ENCODE peak calls at places on chromosome 18, in nine cellular contexts. One of them, this sample, is unnamed.

GRCh38 chr18:22847392-22847791 is 85.7 kb upstream of the RBBP8 start:
- DNase-seq in left ventricle myocardium inferior: no peak
- DNase-seq in GM23248: peak
- DNase-seq in PC-3: no peak
- DNase-seq in A673: peak
- DNase-seq in uterus: no peak
- DNase-seq in IMR-90: peak
- DNase-seq in left lung: no peak
- DNase-seq in SJSA1: no peak
- DNase-seq in this sample: no peak

GRCh38 chr18:7904529-7904928 is 337.4 kb downstream of the PTPRM start:
- DNase-seq in left ventricle myocardium inferior: no peak
- DNase-seq in GM23248: peak
- DNase-seq in PC-3: peak
- DNase-seq in A673: no peak
- DNase-seq in uterus: no peak
- DNase-seq in IMR-90: peak
- DNase-seq in left lung: no peak
- DNase-seq in SJSA1: no peak
- DNase-seq in this sample: peak

GRCh38 chr18:50119363-50119762 is 75.6 kb downstream of the MYO5B start:
- DNase-seq in left ventricle myocardium inferior: no peak
- DNase-seq in GM23248: no peak
- DNase-seq in PC-3: no peak
- DNase-seq in A673: no peak
- DNase-seq in uterus: no peak
- DNase-seq in IMR-90: no peak
- DNase-seq in left lung: no peak
- DNase-seq in SJSA1: no peak
- DNase-seq in this sample: no peak

GRCh38 chr18:24968233-24968775 is 383.7 kb downstream of the ZNF521 start:
- DNase-seq in left ventricle myocardium inferior: no peak
- DNase-seq in GM23248: peak
- DNase-seq in PC-3: no peak
- DNase-seq in A673: no peak
- DNase-seq in uterus: no peak
- DNase-seq in IMR-90: peak
- DNase-seq in left lung: no peak
- DNase-seq in SJSA1: no peak
- DNase-seq in this sample: no peak

GRCh38 chr18:50559750-50560680 is at the start of gene MAPK4:
- DNase-seq in left ventricle myocardium inferior: peak
- DNase-seq in GM23248: peak
- DNase-seq in PC-3: no peak
- DNase-seq in A673: peak
- DNase-seq in uterus: peak
- DNase-seq in IMR-90: no peak
- DNase-seq in left lung: peak
- DNase-seq in SJSA1: no peak
- DNase-seq in this sample: no peak

GRCh38 chr18:69585696-69586095 is 185.0 kb downstream of the DOK6 start:
- DNase-seq in left ventricle myocardium inferior: no peak
- DNase-seq in GM23248: no peak
- DNase-seq in PC-3: no peak
- DNase-seq in A673: no peak
- DNase-seq in uterus: no peak
- DNase-seq in IMR-90: no peak
- DNase-seq in left lung: no peak
- DNase-seq in SJSA1: no peak
- DNase-seq in this sample: no peak

GRCh38 chr18:22032392-22032961 is 136.9 kb upstream of the GATA6 start:
- DNase-seq in left ventricle myocardium inferior: no peak
- DNase-seq in GM23248: peak
- DNase-seq in PC-3: peak
- DNase-seq in A673: peak
- DNase-seq in uterus: peak
- DNase-seq in IMR-90: peak
- DNase-seq in left lung: no peak
- DNase-seq in SJSA1: peak
- DNase-seq in this sample: peak

GRCh38 chr18:75538727-75539126 is 111.2 kb upstream of the SMIM21 start:
- DNase-seq in left ventricle myocardium inferior: no peak
- DNase-seq in GM23248: peak
- DNase-seq in PC-3: no peak
- DNase-seq in A673: no peak
- DNase-seq in uterus: no peak
- DNase-seq in IMR-90: peak
- DNase-seq in left lung: no peak
- DNase-seq in SJSA1: no peak
- DNase-seq in this sample: peak

GRCh38 chr18:42925036-42925435 is 190.4 kb downstream of the RIT2 start:
- DNase-seq in left ventricle myocardium inferior: no peak
- DNase-seq in GM23248: no peak
- DNase-seq in PC-3: no peak
- DNase-seq in A673: no peak
- DNase-seq in uterus: no peak
- DNase-seq in IMR-90: no peak
- DNase-seq in left lung: no peak
- DNase-seq in SJSA1: no peak
- DNase-seq in this sample: no peak

GRCh38 chr18:63850010-63850409 is 37.5 kb upstream of the SERPINB2 start:
- DNase-seq in left ventricle myocardium inferior: no peak
- DNase-seq in GM23248: peak
- DNase-seq in PC-3: peak
- DNase-seq in A673: peak
- DNase-seq in uterus: no peak
- DNase-seq in IMR-90: peak
- DNase-seq in left lung: no peak
- DNase-seq in SJSA1: peak
- DNase-seq in this sample: no peak

GRCh38 chr18:53710080-53710479 is 514.4 kb downstream of the MBD2 start:
- DNase-seq in left ventricle myocardium inferior: no peak
- DNase-seq in GM23248: no peak
- DNase-seq in PC-3: no peak
- DNase-seq in A673: no peak
- DNase-seq in uterus: no peak
- DNase-seq in IMR-90: no peak
- DNase-seq in left lung: no peak
- DNase-seq in SJSA1: no peak
- DNase-seq in this sample: no peak

GRCh38 chr18:78883501-78883900 is 96.1 kb upstream of the SALL3 start:
- DNase-seq in left ventricle myocardium inferior: no peak
- DNase-seq in GM23248: no peak
- DNase-seq in PC-3: no peak
- DNase-seq in A673: no peak
- DNase-seq in uterus: no peak
- DNase-seq in IMR-90: no peak
- DNase-seq in left lung: no peak
- DNase-seq in SJSA1: no peak
- DNase-seq in this sample: no peak

GRCh38 chr18:77065221-77065981 is 67.2 kb downstream of the MBP start:
- DNase-seq in left ventricle myocardium inferior: peak
- DNase-seq in GM23248: peak
- DNase-seq in PC-3: peak
- DNase-seq in A673: no peak
- DNase-seq in uterus: no peak
- DNase-seq in IMR-90: peak
- DNase-seq in left lung: peak
- DNase-seq in SJSA1: peak
- DNase-seq in this sample: peak

GRCh38 chr18:29361843-29362242 is 1184.9 kb upstream of the CDH2 start:
- DNase-seq in left ventricle myocardium inferior: no peak
- DNase-seq in GM23248: no peak
- DNase-seq in PC-3: no peak
- DNase-seq in A673: peak
- DNase-seq in uterus: no peak
- DNase-seq in IMR-90: no peak
- DNase-seq in left lung: peak
- DNase-seq in SJSA1: no peak
- DNase-seq in this sample: no peak

GRCh38 chr18:37483984-37484892 is 81.4 kb downstream of the CELF4 start:
- DNase-seq in left ventricle myocardium inferior: no peak
- DNase-seq in GM23248: no peak
- DNase-seq in PC-3: no peak
- DNase-seq in A673: no peak
- DNase-seq in uterus: no peak
- DNase-seq in IMR-90: no peak
- DNase-seq in left lung: no peak
- DNase-seq in SJSA1: no peak
- DNase-seq in this sample: no peak

GRCh38 chr18:5966514-5966913 is 71.2 kb upstream of the TMEM200C start:
- DNase-seq in left ventricle myocardium inferior: no peak
- DNase-seq in GM23248: peak
- DNase-seq in PC-3: peak
- DNase-seq in A673: no peak
- DNase-seq in uterus: no peak
- DNase-seq in IMR-90: peak
- DNase-seq in left lung: no peak
- DNase-seq in SJSA1: no peak
- DNase-seq in this sample: no peak

GRCh38 chr18:75757951-75758350 is 330.4 kb upstream of the SMIM21 start:
- DNase-seq in left ventricle myocardium inferior: no peak
- DNase-seq in GM23248: no peak
- DNase-seq in PC-3: no peak
- DNase-seq in A673: no peak
- DNase-seq in uterus: no peak
- DNase-seq in IMR-90: no peak
- DNase-seq in left lung: no peak
- DNase-seq in SJSA1: no peak
- DNase-seq in this sample: no peak

GRCh38 chr18:49880656-49881055 is 67.3 kb upstream of the ACAA2 start:
- DNase-seq in left ventricle myocardium inferior: no peak
- DNase-seq in GM23248: no peak
- DNase-seq in PC-3: no peak
- DNase-seq in A673: no peak
- DNase-seq in uterus: no peak
- DNase-seq in IMR-90: no peak
- DNase-seq in left lung: no peak
- DNase-seq in SJSA1: no peak
- DNase-seq in this sample: no peak

GRCh38 chr18:13800505-13801259 is 23.3 kb upstream of the MC5R start:
- DNase-seq in left ventricle myocardium inferior: peak
- DNase-seq in GM23248: peak
- DNase-seq in PC-3: peak
- DNase-seq in A673: peak
- DNase-seq in uterus: peak
- DNase-seq in IMR-90: peak
- DNase-seq in left lung: peak
- DNase-seq in SJSA1: peak
- DNase-seq in this sample: no peak

GRCh38 chr18:2903006-2903405 is 56.2 kb downstream of the EMILIN2 start:
- DNase-seq in left ventricle myocardium inferior: peak
- DNase-seq in GM23248: peak
- DNase-seq in PC-3: peak
- DNase-seq in A673: peak
- DNase-seq in uterus: peak
- DNase-seq in IMR-90: peak
- DNase-seq in left lung: no peak
- DNase-seq in SJSA1: no peak
- DNase-seq in this sample: no peak

GRCh38 chr18:2402084-2402483 is 169.2 kb downstream of the METTL4 start:
- DNase-seq in left ventricle myocardium inferior: no peak
- DNase-seq in GM23248: peak
- DNase-seq in PC-3: no peak
- DNase-seq in A673: no peak
- DNase-seq in uterus: no peak
- DNase-seq in IMR-90: peak
- DNase-seq in left lung: no peak
- DNase-seq in SJSA1: no peak
- DNase-seq in this sample: peak

GRCh38 chr18:78979058-78979680 is 449 bp upstream of the SALL3 start:
- DNase-seq in left ventricle myocardium inferior: no peak
- DNase-seq in GM23248: peak
- DNase-seq in PC-3: no peak
- DNase-seq in A673: no peak
- DNase-seq in uterus: no peak
- DNase-seq in IMR-90: no peak
- DNase-seq in left lung: peak
- DNase-seq in SJSA1: no peak
- DNase-seq in this sample: no peak

GRCh38 chr18:9997711-9998110 is 83.9 kb downstream of the VAPA start:
- DNase-seq in left ventricle myocardium inferior: no peak
- DNase-seq in GM23248: no peak
- DNase-seq in PC-3: no peak
- DNase-seq in A673: no peak
- DNase-seq in uterus: no peak
- DNase-seq in IMR-90: no peak
- DNase-seq in left lung: no peak
- DNase-seq in SJSA1: no peak
- DNase-seq in this sample: no peak
- H3K27ac ChIP-seq in left ventricle myocardium inferior: no peak
- H3K27ac ChIP-seq in GM23248: no peak
- H3K27ac ChIP-seq in PC-3: no peak
- H3K27ac ChIP-seq in A673: no peak
- H3K27ac ChIP-seq in uterus: no peak
- H3K27ac ChIP-seq in IMR-90: no peak
- H3K27ac ChIP-seq in left lung: no peak
- H3K27ac ChIP-seq in SJSA1: no peak
- H3K27ac ChIP-seq in this sample: no peak

GRCh38 chr18:12701161-12701560 is 1.4 kb downstream of the CEP76 start:
- DNase-seq in left ventricle myocardium inferior: no peak
- DNase-seq in GM23248: peak
- DNase-seq in PC-3: peak
- DNase-seq in A673: no peak
- DNase-seq in uterus: no peak
- DNase-seq in IMR-90: peak
- DNase-seq in left lung: no peak
- DNase-seq in SJSA1: no peak
- DNase-seq in this sample: no peak
- H3K4me3 ChIP-seq in left ventricle myocardium inferior: peak
- H3K4me3 ChIP-seq in GM23248: peak
- H3K4me3 ChIP-seq in PC-3: peak
- H3K4me3 ChIP-seq in A673: peak
- H3K4me3 ChIP-seq in uterus: peak
- H3K4me3 ChIP-seq in IMR-90: peak
- H3K4me3 ChIP-seq in left lung: peak
- H3K4me3 ChIP-seq in SJSA1: peak
- H3K4me3 ChIP-seq in this sample: peak

GRCh38 chr18:23864620-23865019 is 149.9 kb upstream of the TTC39C start:
- DNase-seq in left ventricle myocardium inferior: no peak
- DNase-seq in GM23248: no peak
- DNase-seq in PC-3: no peak
- DNase-seq in A673: no peak
- DNase-seq in uterus: no peak
- DNase-seq in IMR-90: no peak
- DNase-seq in left lung: no peak
- DNase-seq in SJSA1: no peak
- DNase-seq in this sample: no peak
- H3K27ac ChIP-seq in left ventricle myocardium inferior: no peak
- H3K27ac ChIP-seq in GM23248: no peak
- H3K27ac ChIP-seq in PC-3: no peak
- H3K27ac ChIP-seq in A673: no peak
- H3K27ac ChIP-seq in uterus: no peak
- H3K27ac ChIP-seq in IMR-90: no peak
- H3K27ac ChIP-seq in left lung: no peak
- H3K27ac ChIP-seq in SJSA1: no peak
- H3K27ac ChIP-seq in this sample: no peak

DNA sequence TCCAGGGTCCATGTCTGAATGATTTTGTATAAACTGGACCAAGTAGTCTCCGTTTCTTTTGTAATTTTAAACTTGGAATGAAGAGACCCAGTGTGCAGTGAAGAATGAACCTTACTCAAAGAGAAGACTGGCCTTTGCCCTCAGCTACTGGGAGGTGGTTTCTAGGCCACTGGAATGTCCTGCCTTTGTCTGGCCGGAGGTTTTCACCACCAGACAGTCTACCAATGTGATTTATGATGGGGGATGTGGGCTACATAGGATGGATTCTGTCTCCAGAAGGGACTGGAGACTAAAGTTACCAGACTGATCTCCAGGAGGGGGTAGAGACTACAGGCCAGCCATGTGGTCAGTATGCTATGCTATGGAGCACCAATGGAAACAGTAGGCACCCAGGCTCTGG is 42.8 kb upstream of the RAB31 start:
- DNase-seq in left ventricle myocardium inferior: no peak
- DNase-seq in GM23248: no peak
- DNase-seq in PC-3: no peak
- DNase-seq in A673: no peak
- DNase-seq in uterus: no peak
- DNase-seq in IMR-90: no peak
- DNase-seq in left lung: no peak
- DNase-seq in SJSA1: peak
- DNase-seq in this sample: no peak
- H3K4me3 ChIP-seq in left ventricle myocardium inferior: no peak
- H3K4me3 ChIP-seq in GM23248: no peak
- H3K4me3 ChIP-seq in PC-3: no peak
- H3K4me3 ChIP-seq in A673: no peak
- H3K4me3 ChIP-seq in uterus: no peak
- H3K4me3 ChIP-seq in IMR-90: no peak
- H3K4me3 ChIP-seq in left lung: no peak
- H3K4me3 ChIP-seq in SJSA1: no peak
- H3K4me3 ChIP-seq in this sample: no peak